ENCODE peak calls at places on chromosomes 4 and X, in four cellular contexts. K, J, P and W are unnamed samples.

GRCh38 chrX:121333942-121334341 is 286.5 kb downstream of the GLUD2 start:
- DNase-seq in K (no peak), J (no peak), P (no peak), W (no peak)

GRCh38 chr4:138948918-138949317 is 66.7 kb upstream of the NOCT start:
- DNase-seq in P (no peak), K (no peak), J (no peak), W (no peak)

GRCh38 chr4:137193564-137193963 is 338.7 kb downstream of the PCDH18 start:
- DNase-seq in K (no peak), P (no peak), J (no peak), W (no peak)

GRCh38 chr4:144572660-144573059 is 73.3 kb upstream of the HHIP start:
- DNase-seq in J (no peak), K (no peak), P (no peak), W (no peak)

GRCh38 chrX:97380200-97380599 is 496.5 kb downstream of the RPA4 start:
- DNase-seq in K (no peak), J (no peak), P (no peak), W (no peak)

GRCh38 chrX:146435472-146435871 is 374.1 kb upstream of the CXorf51B start:
- DNase-seq in J (no peak), P (no peak), K (no peak), W (no peak)

GRCh38 chr4:82623284-82623683 is 61.5 kb upstream of the TMEM150C start:
- DNase-seq in J (no peak), P (peak), K (no peak), W (no peak)

GRCh38 chrX:139739138-139739537 is 31.2 kb upstream of the MCF2 start:
- DNase-seq in J (no peak), P (peak), K (no peak), W (no peak)

GRCh38 chr4:15232725-15233597 is 194.9 kb upstream of the C1QTNF7 start:
- DNase-seq in K (no peak), P (peak), J (no peak), W (no peak)

GRCh38 chr4:90445380-90445779 is 318.2 kb downstream of the CCSER1 start:
- DNase-seq in K (no peak), J (no peak), P (no peak), W (no peak)

GRCh38 chrX:71909956-71910355 is 689 bp upstream of the NHSL2 start:
- DNase-seq in J (peak), K (no peak), P (peak), W (peak)

GRCh38 chrX:71910526-71911022 is at the start of gene NHSL2:
- DNase-seq in K (no peak), J (peak), P (peak), W (peak)

GRCh38 chrX:71911731-71912050 is 1.0 kb downstream of the NHSL2 start:
- DNase-seq in J (no peak), P (no peak), K (no peak), W (no peak)

GRCh38 chrX:71912156-71912555 is 1.5 kb downstream of the NHSL2 start:
- DNase-seq in J (no peak), P (no peak), K (no peak), W (no peak)

GRCh38 chrX:71911023-71911730 is 532 bp downstream of the NHSL2 start:
- DNase-seq in P (no peak), K (no peak), J (no peak), W (no peak)
- TF ChIP-seq CTCF in P (no peak), K (no peak), J (no peak), W (peak)

GRCh38 chr4:143531368-143531767 is 17.9 kb downstream of the SMARCA5 start:
- DNase-seq in P (no peak), J (no peak), K (no peak), W (no peak)
- TF ChIP-seq CTCF in P (peak), J (no peak), K (no peak), W (peak)

GRCh38 chrX:643911-644303 is 13.3 kb downstream of the SHOX start:
- DNase-seq in J (no peak), K (no peak), P (no peak), W (no peak)

GRCh38 chrX:644304-645023 is 13.9 kb downstream of the SHOX start:
- DNase-seq in J (no peak), K (no peak), P (no peak), W (no peak)

GRCh38 chrX:645024-645376 is 14.4 kb downstream of the SHOX start:
- DNase-seq in P (no peak), J (no peak), K (no peak), W (no peak)

GRCh38 chrX:646796-647195 is 16.2 kb downstream of the SHOX start:
- DNase-seq in J (no peak), K (no peak), P (no peak), W (no peak)

GRCh38 chrX:646228-646495 is 15.6 kb downstream of the SHOX start:
- DNase-seq in J (no peak), K (no peak), P (no peak), W (no peak)
- TF ChIP-seq CTCF in J (no peak), K (no peak), P (no peak), W (no peak)

GRCh38 chr4:44256414-44256813 is 192.2 kb downstream of the KCTD8 start:
- DNase-seq in K (no peak), P (no peak), J (no peak), W (no peak)
- TF ChIP-seq CTCF in K (no peak), P (no peak), J (no peak), W (no peak)

GRCh38 chrX:1074172-1074571 is 138.3 kb downstream of the CRLF2 start:
- DNase-seq in P (no peak), J (no peak), K (no peak), W (no peak)
- TF ChIP-seq CTCF in P (no peak), J (no peak), K (no peak), W (no peak)

GRCh38 chrX:115989686-115990085 is 180.9 kb upstream of the AGTR2 start:
- DNase-seq in P (no peak), K (no peak), J (no peak), W (no peak)
- TF ChIP-seq CTCF in P (no peak), K (no peak), J (no peak), W (no peak)

DNA sequence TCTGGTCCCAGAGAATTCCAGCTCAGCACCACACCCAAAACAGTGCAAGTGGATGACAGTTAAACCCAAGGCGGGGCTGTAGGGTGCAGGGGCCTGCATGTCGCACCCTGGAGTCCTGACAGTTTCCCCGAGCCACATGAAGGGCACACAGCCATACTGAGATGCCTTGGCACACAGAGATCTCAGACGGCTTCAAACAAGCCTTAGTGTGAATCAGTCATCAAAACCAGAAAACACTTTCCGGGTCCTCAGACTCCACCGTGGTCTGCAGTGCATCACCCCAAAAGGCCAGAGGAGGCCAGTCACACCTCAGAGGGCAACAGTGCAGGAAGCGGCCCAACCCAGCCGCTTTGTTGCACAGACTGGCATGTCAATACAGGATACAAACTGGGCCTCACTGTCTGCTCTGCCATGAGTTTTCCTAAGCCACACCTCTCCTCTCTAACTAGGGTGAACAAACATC is 64.6 kb upstream of the ENPP6 start:
- DNase-seq in P (no peak), J (no peak), K (no peak), W (no peak)
- TF ChIP-seq CTCF in P (no peak), J (no peak), K (no peak), W (no peak)